ENCODE peak calls at places on chromosome 22, in four cellular contexts. One of them, this sample, is unnamed.

GRCh38 chr22:27435839-27436581 is 365.5 kb downstream of the MN1 start:
- DNase-seq in GM06990: no peak
- DNase-seq in effector CD4-positive, alpha-beta T cell: no peak
- DNase-seq in HCT116: no peak
- DNase-seq in this sample: peak

GRCh38 chr22:31046591-31047226 is 34.4 kb upstream of the SMTN start:
- DNase-seq in GM06990: no peak
- DNase-seq in effector CD4-positive, alpha-beta T cell: no peak
- DNase-seq in HCT116: no peak
- DNase-seq in this sample: no peak

GRCh38 chr22:17118342-17118741 is 2.8 kb downstream of the TMEM121B start:
- DNase-seq in GM06990: no peak
- DNase-seq in effector CD4-positive, alpha-beta T cell: no peak
- DNase-seq in HCT116: no peak
- DNase-seq in this sample: no peak

GRCh38 chr22:42646569-42647525 is 2.3 kb downstream of the CYB5R3 start:
- DNase-seq in GM06990: no peak
- DNase-seq in effector CD4-positive, alpha-beta T cell: no peak
- DNase-seq in HCT116: no peak
- DNase-seq in this sample: no peak

GRCh38 chr22:37044634-37045625 is 6.6 kb upstream of the KCTD17 start:
- DNase-seq in GM06990: no peak
- DNase-seq in effector CD4-positive, alpha-beta T cell: no peak
- DNase-seq in HCT116: no peak
- DNase-seq in this sample: no peak

GRCh38 chr22:43884600-43885318 is 7.1 kb downstream of the PNPLA5 start:
- DNase-seq in GM06990: peak
- DNase-seq in effector CD4-positive, alpha-beta T cell: peak
- DNase-seq in HCT116: no peak
- DNase-seq in this sample: peak

GRCh38 chr22:29030016-29030617 is 31.5 kb downstream of the C22orf31 start:
- DNase-seq in GM06990: no peak
- DNase-seq in effector CD4-positive, alpha-beta T cell: no peak
- DNase-seq in HCT116: peak
- DNase-seq in this sample: no peak

GRCh38 chr22:37275622-37276021 is 6.7 kb upstream of the CYTH4 start:
- DNase-seq in GM06990: no peak
- DNase-seq in effector CD4-positive, alpha-beta T cell: no peak
- DNase-seq in HCT116: no peak
- DNase-seq in this sample: no peak

GRCh38 chr22:37214431-37215025 is 2.3 kb upstream of the SSTR3 start:
- DNase-seq in GM06990: no peak
- DNase-seq in effector CD4-positive, alpha-beta T cell: no peak
- DNase-seq in HCT116: no peak
- DNase-seq in this sample: no peak

GRCh38 chr22:35617137-35617755 is at the start of gene MB:
- DNase-seq in GM06990: no peak
- DNase-seq in effector CD4-positive, alpha-beta T cell: no peak
- DNase-seq in HCT116: no peak
- DNase-seq in this sample: no peak

GRCh38 chr22:32341122-32341740 is 16.4 kb upstream of the RFPL3 start:
- DNase-seq in GM06990: no peak
- DNase-seq in effector CD4-positive, alpha-beta T cell: no peak
- DNase-seq in HCT116: no peak
- DNase-seq in this sample: no peak

GRCh38 chr22:26466196-26466595 is 17.4 kb downstream of the HPS4 start:
- DNase-seq in GM06990: no peak
- DNase-seq in effector CD4-positive, alpha-beta T cell: no peak
- DNase-seq in HCT116: no peak
- DNase-seq in this sample: no peak

GRCh38 chr22:44359496-44360110 is 46.9 kb upstream of the SHISAL1 start:
- DNase-seq in GM06990: no peak
- DNase-seq in effector CD4-positive, alpha-beta T cell: no peak
- DNase-seq in HCT116: no peak
- DNase-seq in this sample: no peak

GRCh38 chr22:36355362-36355761 is 32.4 kb downstream of the MYH9 start:
- DNase-seq in GM06990: no peak
- DNase-seq in effector CD4-positive, alpha-beta T cell: no peak
- DNase-seq in HCT116: no peak
- DNase-seq in this sample: no peak

GRCh38 chr22:36409911-36410756 is 22.4 kb upstream of the MYH9 start:
- DNase-seq in GM06990: peak
- DNase-seq in effector CD4-positive, alpha-beta T cell: peak
- DNase-seq in HCT116: peak
- DNase-seq in this sample: peak

GRCh38 chr22:35452351-35452781 is 52.4 kb downstream of the MCM5 start:
- DNase-seq in GM06990: no peak
- DNase-seq in effector CD4-positive, alpha-beta T cell: no peak
- DNase-seq in HCT116: no peak
- DNase-seq in this sample: no peak

GRCh38 chr22:35231585-35232084 is 25.7 kb upstream of the HMGXB4 start:
- DNase-seq in GM06990: peak
- DNase-seq in effector CD4-positive, alpha-beta T cell: peak
- DNase-seq in HCT116: peak
- DNase-seq in this sample: peak

GRCh38 chr22:29917052-29917902 is 34.3 kb downstream of the MTMR3 start:
- DNase-seq in GM06990: no peak
- DNase-seq in effector CD4-positive, alpha-beta T cell: no peak
- DNase-seq in HCT116: no peak
- DNase-seq in this sample: no peak

GRCh38 chr22:22770280-22770871 is 117.2 kb upstream of the IGLL5 start:
- DNase-seq in GM06990: no peak
- DNase-seq in effector CD4-positive, alpha-beta T cell: peak
- DNase-seq in HCT116: no peak
- DNase-seq in this sample: peak

GRCh38 chr22:49230194-49230577 is 597.5 kb downstream of the BRD1 start:
- DNase-seq in GM06990: no peak
- DNase-seq in effector CD4-positive, alpha-beta T cell: no peak
- DNase-seq in HCT116: no peak
- DNase-seq in this sample: peak

GRCh38 chr22:45508814-45509213 is 6.1 kb downstream of the FBLN1 start:
- DNase-seq in GM06990: no peak
- DNase-seq in effector CD4-positive, alpha-beta T cell: no peak
- DNase-seq in HCT116: no peak
- DNase-seq in this sample: no peak

GRCh38 chr22:30717331-30717921 is 22.8 kb downstream of the OSBP2 start:
- DNase-seq in GM06990: no peak
- DNase-seq in effector CD4-positive, alpha-beta T cell: no peak
- DNase-seq in HCT116: peak
- DNase-seq in this sample: no peak

GRCh38 chr22:19962909-19963806 is 21.5 kb upstream of the TXNRD2 start:
- DNase-seq in GM06990: no peak
- DNase-seq in effector CD4-positive, alpha-beta T cell: no peak
- DNase-seq in HCT116: peak
- DNase-seq in this sample: peak

GRCh38 chr22:30860176-30861105 is 108.1 kb downstream of the MORC2 start:
- DNase-seq in GM06990: no peak
- DNase-seq in effector CD4-positive, alpha-beta T cell: no peak
- DNase-seq in HCT116: no peak
- DNase-seq in this sample: no peak

GRCh38 chr22:27718186-27719032 is 83.1 kb downstream of the MN1 start:
- DNase-seq in GM06990: no peak
- DNase-seq in effector CD4-positive, alpha-beta T cell: no peak
- DNase-seq in HCT116: peak
- DNase-seq in this sample: no peak

GRCh38 chr22:40076702-40077645 is 82.2 kb downstream of the FAM83F start:
- DNase-seq in GM06990: no peak
- DNase-seq in effector CD4-positive, alpha-beta T cell: no peak
- DNase-seq in HCT116: no peak
- DNase-seq in this sample: no peak

GRCh38 chr22:25853902-25854301 is 111.9 kb downstream of the MYO18B start:
- DNase-seq in GM06990: no peak
- DNase-seq in effector CD4-positive, alpha-beta T cell: no peak
- DNase-seq in HCT116: peak
- DNase-seq in this sample: no peak

GRCh38 chr22:32411388-32411787 is 659 bp downstream of the RTCB start:
- DNase-seq in GM06990: no peak
- DNase-seq in effector CD4-positive, alpha-beta T cell: peak
- DNase-seq in HCT116: no peak
- DNase-seq in this sample: no peak

This sample was measured in mesothelial cell of epicardium.